ENCODE peak calls at places on chromosome 5, in ten cellular contexts. R is Peyer's patch, E is breast epithelium, G is A549, P is endothelial cell of umbilical vein, X is gastrocnemius medialis, I is right lobe of liver, F is sigmoid colon, H is heart left ventricle, Y is uterus. A is an unnamed sample. For H3K4me1, the result is how much of the 10 kb centered on the place peaks cover.

GRCh38 chr5:2762744-2763532 is 11.5 kb upstream of the IRX2 start:
- DNase-seq in R (no peak), F (no peak), P (no peak), H (no peak), X (no peak), E (no peak), I (no peak), Y (no peak), G (no peak), A (no peak)

GRCh38 chr5:159458217-159458711 is 128.0 kb upstream of the IL12B start:
- DNase-seq in E (no peak), X (no peak), G (no peak), Y (no peak), P (no peak), F (no peak), H (no peak), I (no peak), R (no peak), A (no peak)

GRCh38 chr5:78886650-78887230 is 98.4 kb downstream of the ARSB start:
- DNase-seq in G (peak), I (no peak), X (no peak), F (no peak), R (no peak), H (no peak), P (peak), Y (no peak), E (no peak), A (no peak)

GRCh38 chr5:143248822-143249579 is 154.5 kb downstream of the NR3C1 start:
- DNase-seq in I (no peak), X (peak), Y (no peak), R (no peak), P (no peak), G (peak), F (no peak), E (no peak), H (no peak), A (peak)

GRCh38 chr5:71922584-71923106 is 184.6 kb upstream of the MAP1B start:
- DNase-seq in I (no peak), R (no peak), F (no peak), H (no peak), P (peak), G (peak), Y (no peak), X (no peak), E (no peak), A (no peak)

GRCh38 chr5:13866792-13867191 is 77.7 kb downstream of the DNAH5 start:
- DNase-seq in E (no peak), Y (no peak), I (no peak), G (peak), R (no peak), F (no peak), P (peak), X (no peak), H (no peak), A (peak)

GRCh38 chr5:173302546-173303155 is 25.6 kb downstream of the STC2 start:
- DNase-seq in Y (no peak), R (no peak), H (no peak), F (no peak), X (no peak), G (peak), E (no peak), P (no peak), I (no peak), A (peak)

GRCh38 chr5:157740211-157740610 is 3.3 kb upstream of the LSM11 start:
- DNase-seq in Y (no peak), R (no peak), E (no peak), F (no peak), I (no peak), X (no peak), P (no peak), G (peak), H (no peak), A (no peak)

GRCh38 chr5:92777421-92777820 is 803.6 kb downstream of the NR2F1-AS1 start:
- DNase-seq in Y (no peak), X (no peak), G (no peak), F (no peak), H (no peak), I (no peak), P (no peak), E (no peak), R (no peak), A (no peak)

GRCh38 chr5:1538741-1539392 is 15.1 kb upstream of the LPCAT1 start:
- DNase-seq in G (no peak), H (no peak), I (no peak), Y (peak), E (peak), X (no peak), R (no peak), F (peak), P (no peak), A (no peak)

GRCh38 chr5:65066385-65066784 is 297.7 kb downstream of the CWC27 start:
- DNase-seq in Y (no peak), H (no peak), I (no peak), F (no peak), P (no peak), E (peak), R (peak), G (no peak), X (no peak), A (no peak)

GRCh38 chr5:168697034-168697720 is 118.0 kb upstream of the PANK3 start:
- DNase-seq in H (no peak), I (no peak), P (no peak), Y (no peak), F (no peak), E (no peak), G (no peak), R (no peak), X (no peak), A (no peak)

GRCh38 chr5:100550531-100551036 is 15.4 kb downstream of the FAM174A start:
- DNase-seq in R (no peak), F (no peak), I (no peak), X (peak), H (no peak), E (no peak), G (no peak), P (no peak), Y (no peak), A (no peak)

GRCh38 chr5:132044207-132044606 is 16.2 kb upstream of the IL3 start:
- DNase-seq in H (no peak), I (peak), P (no peak), F (no peak), E (no peak), Y (no peak), R (no peak), G (no peak), X (no peak), A (no peak)

GRCh38 chr5:171521219-171521633 is 101.8 kb downstream of the FGF18 start:
- DNase-seq in X (no peak), G (peak), P (peak), F (no peak), E (no peak), I (no peak), H (no peak), Y (peak), R (no peak), A (peak)

GRCh38 chr5:27503813-27504212 is 465.4 kb upstream of the CDH9 start:
- DNase-seq in R (no peak), E (no peak), P (no peak), X (no peak), G (no peak), H (no peak), Y (no peak), I (no peak), F (no peak), A (no peak)

GRCh38 chr5:133753856-133754255 is 141.5 kb upstream of the FSTL4 start:
- DNase-seq in H (no peak), E (no peak), X (no peak), I (no peak), R (no peak), Y (no peak), F (no peak), P (peak), G (no peak), A (no peak)

GRCh38 chr5:100430268-100430900 is 104.8 kb upstream of the FAM174A start:
- DNase-seq in I (peak), X (peak), F (peak), Y (peak), H (peak), R (no peak), P (peak), E (no peak), G (peak), A (peak)

GRCh38 chr5:8517461-8517860 is 648.5 kb downstream of the MTRR start:
- DNase-seq in F (no peak), G (peak), X (no peak), H (no peak), Y (no peak), R (no peak), P (no peak), E (no peak), I (no peak), A (no peak)

GRCh38 chr5:67799732-67800234 is 415.8 kb upstream of the PIK3R1 start:
- DNase-seq in E (no peak), Y (peak), I (no peak), P (no peak), H (peak), G (no peak), F (peak), X (peak), R (no peak), A (peak)

GRCh38 chr5:15326471-15326870 is 173.5 kb upstream of the FBXL7 start:
- DNase-seq in I (no peak), F (no peak), G (no peak), R (no peak), H (no peak), P (no peak), X (no peak), Y (no peak), E (no peak), A (no peak)

GRCh38 chr5:149830579-149830978 is 100.5 kb downstream of the PPARGC1B start:
- DNase-seq in X (no peak), G (no peak), E (no peak), P (no peak), Y (no peak), R (no peak), I (no peak), F (no peak), H (no peak), A (no peak)

GRCh38 chr5:124906339-124907097 is 160.1 kb upstream of the ZNF608 start:
- DNase-seq in I (no peak), E (peak), G (peak), P (peak), X (peak), Y (peak), H (peak), F (peak), R (no peak), A (peak)

GRCh38 chr5:68562308-68562707 is 346.8 kb downstream of the PIK3R1 start:
- DNase-seq in R (no peak), H (peak), X (no peak), E (no peak), G (no peak), P (no peak), I (peak), Y (no peak), F (no peak), A (peak)

GRCh38 chr5:51838459-51839253 is 455.4 kb downstream of the ISL1 start:
- DNase-seq in P (no peak), F (no peak), H (no peak), E (no peak), I (no peak), R (no peak), G (no peak), Y (no peak), X (no peak), A (no peak)

GRCh38 chr5:54292866-54293265 is 17.5 kb downstream of the ARL15 start:
- DNase-seq in F (no peak), R (no peak), E (no peak), Y (no peak), X (no peak), P (no peak), I (no peak), H (no peak), G (no peak), A (no peak)

GRCh38 chr5:102663771-102664530 is 91.2 kb upstream of the PAM start:
- DNase-seq in P (no peak), Y (no peak), I (no peak), F (no peak), H (no peak), R (no peak), G (no peak), X (no peak), E (no peak), A (no peak)

GRCh38 chr5:66826696-66827095 is 230.5 kb downstream of the MAST4 start:
- DNase-seq in F (no peak), E (no peak), H (no peak), Y (no peak), P (no peak), I (no peak), X (no peak), R (no peak), G (no peak), A (no peak)

GRCh38 chr5:19880859-19881436 is 107.1 kb downstream of the CDH18 start:
- DNase-seq in F (no peak), H (no peak), G (peak), P (no peak), I (no peak), R (no peak), E (no peak), X (no peak), Y (no peak), A (no peak)

GRCh38 chr5:55601209-55601618 is 66.5 kb upstream of the PLPP1 start:
- DNase-seq in R (no peak), X (peak), E (peak), F (peak), H (peak), P (peak), I (peak), G (peak), Y (peak), A (peak)
- TF ChIP-seq POLR2A in R (no peak), X (peak), E (no peak), F (no peak), H (peak), P (no peak), I (peak), G (no peak), Y (no peak), A (peak)

GRCh38 chr5:177123789-177124485 is 9.6 kb upstream of the NSD1 start:
- DNase-seq in Y (no peak), H (no peak), P (no peak), R (peak), G (no peak), I (peak), F (no peak), X (no peak), E (no peak), A (no peak)

GRCh38 chr5:177124486-177124991 is 9.0 kb upstream of the NSD1 start:
- DNase-seq in G (no peak), F (no peak), I (no peak), R (peak), Y (no peak), H (no peak), X (no peak), P (no peak), E (no peak), A (no peak)

GRCh38 chr5:177129206-177129605 is 4.4 kb upstream of the NSD1 start:
- DNase-seq in E (no peak), R (no peak), I (no peak), G (no peak), H (no peak), Y (no peak), X (no peak), F (peak), P (no peak), A (no peak)

GRCh38 chr5:177128551-177128976 is 5.0 kb upstream of the NSD1 start:
- DNase-seq in E (no peak), H (no peak), F (peak), I (no peak), X (no peak), P (no peak), R (no peak), Y (no peak), G (no peak), A (no peak)

DNA sequence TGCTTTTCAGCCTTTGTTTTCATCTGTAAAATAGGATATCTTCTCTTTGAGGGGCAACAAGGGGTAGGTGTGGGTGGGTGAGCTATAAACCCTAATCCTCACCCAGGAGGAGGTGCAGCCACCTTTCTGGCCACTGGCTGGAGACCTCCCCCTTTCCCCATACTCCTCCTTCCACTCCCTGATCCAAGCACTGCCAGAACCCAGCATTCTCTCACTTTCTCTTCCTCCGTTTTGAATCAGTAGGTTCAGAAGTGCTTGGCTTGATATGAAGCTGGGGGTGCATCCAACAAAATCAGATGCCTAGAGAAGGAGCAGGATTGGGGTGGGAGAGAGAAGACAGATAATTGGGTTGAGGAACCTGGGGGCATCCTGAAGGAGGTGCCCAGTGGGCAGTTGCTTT is 6.8 kb upstream of the NSD1 start:
- DNase-seq in I (no peak), G (no peak), X (no peak), F (no peak), Y (no peak), H (no peak), E (no peak), R (no peak), P (no peak), A (no peak)
- H3K4me1 ChIP-seq in I (under half), G (under half), X (under half), F (under half), Y (under half), H (under half), E (under half), R (under half), P (under half), A (under half)

GRCh38 chr5:372556-372910 is 51.0 kb downstream of the AHRR start:
- DNase-seq in R (peak), Y (peak), I (no peak), F (no peak), H (no peak), E (peak), P (no peak), X (no peak), G (no peak), A (no peak)
- TF ChIP-seq POLR2A in R (no peak), Y (no peak), I (no peak), F (no peak), H (no peak), E (no peak), P (no peak), X (no peak), G (no peak), A (no peak)

GRCh38 chr5:40405230-40405629 is 274.5 kb upstream of the PTGER4 start:
- DNase-seq in H (no peak), I (no peak), Y (no peak), E (no peak), F (no peak), R (no peak), X (no peak), P (peak), G (peak), A (no peak)
- H3K4me1 ChIP-seq in H (under half), I (under half), Y (under half), E (under half), F (under half), R (under half), X (under half), P (under half), G (under half), A (under half)

GRCh38 chr5:88287846-88288588 is 19.4 kb upstream of the TMEM161B start:
- DNase-seq in I (no peak), E (no peak), P (peak), F (no peak), G (no peak), X (no peak), R (no peak), Y (no peak), H (no peak), A (no peak)

GRCh38 chr5:88283690-88284089 is 15.0 kb upstream of the TMEM161B start:
- DNase-seq in Y (no peak), F (no peak), E (no peak), I (no peak), R (no peak), H (no peak), X (no peak), G (no peak), P (no peak), A (no peak)

GRCh38 chr5:88290801-88291200 is 22.2 kb upstream of the TMEM161B start:
- DNase-seq in X (no peak), H (no peak), I (no peak), G (no peak), P (no peak), R (no peak), E (no peak), F (no peak), Y (no peak), A (no peak)

GRCh38 chr5:88288798-88289197 is 20.2 kb upstream of the TMEM161B start:
- DNase-seq in Y (no peak), P (no peak), F (no peak), X (no peak), H (no peak), R (no peak), E (no peak), I (no peak), G (no peak), A (no peak)

DNA sequence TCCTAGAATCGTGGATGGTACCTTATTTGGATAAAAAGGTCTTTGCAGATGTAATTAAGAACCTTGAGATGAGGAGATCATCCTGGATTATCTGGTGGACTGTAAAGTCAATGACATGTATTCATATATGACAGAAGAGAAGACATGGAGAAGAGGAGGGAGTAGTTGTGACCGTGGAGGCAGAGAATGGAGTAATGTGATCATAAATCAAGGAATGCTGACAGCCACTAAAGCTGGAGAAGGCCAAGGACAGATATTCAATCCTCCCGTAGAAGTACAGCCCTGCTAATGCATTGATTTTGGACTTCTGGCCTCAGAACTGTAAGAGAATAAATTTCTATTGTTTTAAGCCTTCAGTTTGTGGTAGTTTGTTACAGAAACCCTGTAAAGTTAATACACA is 18.7 kb upstream of the TMEM161B start:
- DNase-seq in X (no peak), E (no peak), Y (no peak), P (no peak), G (no peak), I (no peak), H (no peak), F (no peak), R (no peak), A (no peak)
- TF ChIP-seq POLR2A in X (no peak), E (no peak), Y (no peak), P (no peak), G (no peak), I (no peak), H (no peak), F (no peak), R (no peak), A (no peak)

DNA sequence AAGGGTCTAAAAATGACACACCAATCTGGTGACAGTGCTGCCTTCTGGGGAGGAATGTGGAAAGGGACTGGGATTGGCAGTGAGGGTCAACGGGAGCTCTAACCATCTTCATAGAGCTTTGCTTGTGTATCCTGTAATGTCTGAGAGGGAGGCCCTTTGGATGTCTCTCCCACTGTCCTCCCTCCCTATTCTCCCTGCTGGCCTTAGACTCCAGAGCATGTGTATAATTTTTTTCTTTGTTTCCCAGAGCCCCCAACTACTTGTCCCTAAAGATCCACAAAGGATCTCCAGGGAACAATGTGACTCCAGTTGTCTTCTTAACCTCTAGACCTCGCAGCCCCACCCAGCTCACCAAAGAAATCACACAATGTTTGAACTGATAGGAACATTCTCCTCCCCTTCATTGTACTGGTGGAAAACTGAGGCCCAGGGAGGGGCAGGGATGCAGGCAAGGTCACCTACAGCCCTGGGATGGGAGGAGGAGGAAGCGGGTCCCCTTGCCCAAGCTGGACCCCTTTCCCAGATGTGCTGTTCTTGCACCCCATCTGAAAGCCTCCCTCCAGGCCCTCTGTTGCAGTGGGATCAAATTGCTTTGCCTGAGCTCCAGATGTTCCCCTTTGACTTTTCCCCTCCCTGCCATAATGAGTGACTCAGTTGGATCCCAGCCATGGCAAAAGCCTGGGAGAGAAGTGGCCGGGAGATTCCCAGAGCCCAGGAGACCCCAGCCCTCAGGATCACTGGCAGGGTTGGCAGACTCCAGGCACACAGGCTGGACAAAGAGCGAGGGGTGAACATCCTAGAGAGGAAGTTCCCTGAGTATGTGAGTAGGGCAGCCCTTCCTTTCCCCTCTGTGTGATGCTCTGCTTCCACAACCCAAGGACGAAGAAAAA is 21.8 kb downstream of the SPARC start:
- DNase-seq in H (peak), Y (peak), R (no peak), X (no peak), P (peak), F (no peak), G (no peak), E (no peak), I (no peak), A (peak)
- H3K4me1 ChIP-seq in H (half or more), Y (under half), R (under half), X (under half), P (under half), F (half or more), G (under half), E (under half), I (under half), A (half or more)